ENCODE peak calls at places on chromosomes 6 and 20, in five cellular contexts. K is gastrocnemius medialis, T is kidney, C is cardiac muscle cell, J is tibial artery. W is an unnamed sample.
A peak's percentile ranks its signal among the peaks of the same experiment; 100 is the strongest.

GRCh38 chr6:130240232-130240631 is 17.5 kb upstream of the SAMD3 start:
- DNase-seq in K (no peak), J (no peak), C (peak; percentile 57), T (no peak), W (no peak)

GRCh38 chr20:20677186-20677585 is 35.3 kb downstream of the RALGAPA2 start:
- DNase-seq in C (peak; percentile 43), T (no peak), K (no peak), J (no peak), W (no peak)

GRCh38 chr20:3162080-3162611 is 2.5 kb upstream of the FASTKD5 start:
- DNase-seq in J (no peak), T (peak; percentile 87), K (no peak), C (no peak), W (no peak)

GRCh38 chr6:18412644-18413043 is 25.5 kb downstream of the RNF144B start:
- DNase-seq in J (no peak), C (no peak), T (no peak), K (no peak), W (no peak)

GRCh38 chr20:54110041-54110440 is 39.6 kb upstream of the BCAS1 start:
- DNase-seq in C (no peak), J (no peak), K (no peak), T (no peak), W (no peak)

GRCh38 chr20:49534314-49534713 is 33.6 kb downstream of the PTGIS start:
- DNase-seq in K (peak; percentile 47), T (no peak), C (peak; percentile 70), J (no peak), W (no peak)

GRCh38 chr20:2382833-2383232 is 2.1 kb downstream of the TGM6 start:
- DNase-seq in C (no peak), K (no peak), T (no peak), J (no peak), W (no peak)

GRCh38 chr6:137775720-137776119 is 91.3 kb upstream of the TNFAIP3 start:
- DNase-seq in T (no peak), C (peak; percentile 81), K (no peak), J (no peak), W (no peak)

GRCh38 chr6:37467718-37468117 is 32.0 kb downstream of the CCDC167 start:
- DNase-seq in C (no peak), K (no peak), T (no peak), J (no peak), W (no peak)

GRCh38 chr6:88807622-88808021 is 155.8 kb downstream of the RNGTT start:
- DNase-seq in C (no peak), T (no peak), J (no peak), K (no peak), W (no peak)

GRCh38 chr20:46699651-46700359 is 9.6 kb upstream of the SLC2A10 start:
- DNase-seq in K (no peak), J (no peak), T (no peak), C (peak; percentile 72), W (no peak)

GRCh38 chr6:69994251-69994650 is 127.9 kb downstream of the COL19A1 start:
- DNase-seq in K (no peak), J (no peak), T (no peak), C (no peak), W (no peak)

GRCh38 chr6:154872605-154873004 is 122.5 kb upstream of the TIAM2 start:
- DNase-seq in T (no peak), J (no peak), K (no peak), C (no peak), W (no peak)

GRCh38 chr20:41425180-41425884 is 58.7 kb upstream of the EMILIN3 start:
- DNase-seq in K (no peak), T (no peak), C (peak; percentile 54), J (no peak), W (no peak)

GRCh38 chr20:41424025-41424424 is 57.4 kb upstream of the EMILIN3 start:
- DNase-seq in K (no peak), J (no peak), T (no peak), C (no peak), W (no peak)

GRCh38 chr20:41426361-41426900 is 59.8 kb upstream of the EMILIN3 start:
- DNase-seq in J (no peak), T (no peak), K (no peak), C (no peak), W (no peak)

GRCh38 chr20:41423026-41423425 is 56.4 kb upstream of the EMILIN3 start:
- DNase-seq in J (no peak), C (peak; percentile 46), K (no peak), T (no peak), W (no peak)

GRCh38 chr20:41424546-41424945 is 57.9 kb upstream of the EMILIN3 start:
- DNase-seq in C (peak; percentile 14), J (no peak), K (no peak), T (no peak), W (no peak)
- H3K27ac ChIP-seq in C (no peak overlapping the region), J (no peak overlapping the region), K (no peak overlapping the region), T (no peak overlapping the region), W (no peak overlapping the region)

GRCh38 chr6:44674226-44675155 is 287.0 kb downstream of the CDC5L start:
- DNase-seq in J (no peak), T (no peak), C (no peak), K (no peak), W (no peak)

GRCh38 chr6:44676826-44677433 is 289.4 kb downstream of the CDC5L start:
- DNase-seq in J (no peak), C (peak; percentile 14), K (no peak), T (no peak), W (no peak)

GRCh38 chr6:44676246-44676790 is 288.8 kb downstream of the CDC5L start:
- DNase-seq in C (no peak), K (no peak), T (no peak), J (no peak), W (no peak)

GRCh38 chr6:44672838-44673237 is 285.3 kb downstream of the CDC5L start:
- DNase-seq in C (no peak), K (no peak), T (no peak), J (no peak), W (no peak)

DNA sequence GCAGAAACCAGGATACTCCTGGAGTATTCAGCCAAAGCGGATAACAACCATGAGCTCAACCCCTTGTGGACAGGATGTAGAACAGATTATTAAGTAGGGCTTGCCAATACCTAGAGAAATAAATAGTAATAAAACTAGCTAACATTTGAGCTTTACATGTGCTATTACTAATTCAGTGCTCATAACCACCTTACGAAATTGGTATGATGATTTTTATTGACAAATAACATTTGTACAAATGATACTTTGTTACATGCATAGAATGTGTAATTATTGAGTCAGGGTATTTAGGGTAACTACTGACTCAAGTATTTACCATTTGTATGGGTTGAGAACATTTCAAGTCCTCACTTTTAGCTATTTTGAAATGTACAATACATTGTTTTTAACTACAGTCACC is 287.9 kb downstream of the CDC5L start:
- DNase-seq in K (no peak), C (no peak), T (no peak), J (no peak), W (no peak)
- TF ChIP-seq CTCF in K (no peak), C (no peak), T (no peak), J (no peak), W (no peak)

GRCh38 chr6:161110380-161110779 is 118.8 kb downstream of the MAP3K4 start:
- DNase-seq in C (no peak), T (no peak), J (no peak), K (no peak), W (no peak)

GRCh38 chr6:161107779-161108380 is 116.3 kb downstream of the MAP3K4 start:
- DNase-seq in J (no peak), T (no peak), C (no peak), K (no peak), W (no peak)

GRCh38 chr6:161109366-161109765 is 117.8 kb downstream of the MAP3K4 start:
- DNase-seq in T (no peak), J (no peak), C (no peak), K (no peak), W (no peak)

GRCh38 chr6:161108886-161109285 is 117.3 kb downstream of the MAP3K4 start:
- DNase-seq in T (no peak), C (no peak), K (no peak), J (no peak), W (no peak)

DNA sequence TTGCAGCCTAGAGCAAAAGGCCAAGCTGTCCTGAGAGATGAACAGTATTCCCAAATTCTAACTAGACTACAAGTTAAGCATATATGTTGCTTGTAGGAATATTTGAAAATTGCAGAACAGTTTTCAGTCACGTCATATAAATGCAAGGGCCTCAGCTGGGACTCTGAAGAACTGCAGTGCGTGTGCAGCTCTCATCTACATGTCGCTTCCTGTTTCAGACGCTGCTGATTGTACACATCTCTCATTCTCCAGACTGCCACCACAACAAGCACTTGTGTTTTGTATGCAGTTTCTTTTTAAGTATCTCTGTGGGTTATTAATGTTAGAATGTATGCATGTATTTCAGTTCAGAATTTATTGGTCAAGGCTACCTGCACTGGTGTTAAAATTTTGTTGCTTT is 119.7 kb downstream of the MAP3K4 start:
- DNase-seq in T (no peak), C (no peak), K (no peak), J (no peak), W (no peak)
- H3K36me3 ChIP-seq in T (peaks cover 40% of the 10 kb centered on the region), C (peaks cover 84% of the 10 kb centered on the region), K (no peaks in the 10 kb centered on the region), J (peaks cover 98% of the 10 kb centered on the region), W (peaks cover 94% of the 10 kb centered on the region)

GRCh38 chr6:170040115-170040500 is 250.8 kb downstream of the DLL1 start:
- DNase-seq in C (no peak), T (peak; percentile 12), J (no peak), K (peak; percentile 3), W (peak; percentile 12)
- H3K27ac ChIP-seq in C (no peak overlapping the region), T (no peak overlapping the region), J (no peak overlapping the region), K (no peak overlapping the region), W (no peak overlapping the region)

DNA sequence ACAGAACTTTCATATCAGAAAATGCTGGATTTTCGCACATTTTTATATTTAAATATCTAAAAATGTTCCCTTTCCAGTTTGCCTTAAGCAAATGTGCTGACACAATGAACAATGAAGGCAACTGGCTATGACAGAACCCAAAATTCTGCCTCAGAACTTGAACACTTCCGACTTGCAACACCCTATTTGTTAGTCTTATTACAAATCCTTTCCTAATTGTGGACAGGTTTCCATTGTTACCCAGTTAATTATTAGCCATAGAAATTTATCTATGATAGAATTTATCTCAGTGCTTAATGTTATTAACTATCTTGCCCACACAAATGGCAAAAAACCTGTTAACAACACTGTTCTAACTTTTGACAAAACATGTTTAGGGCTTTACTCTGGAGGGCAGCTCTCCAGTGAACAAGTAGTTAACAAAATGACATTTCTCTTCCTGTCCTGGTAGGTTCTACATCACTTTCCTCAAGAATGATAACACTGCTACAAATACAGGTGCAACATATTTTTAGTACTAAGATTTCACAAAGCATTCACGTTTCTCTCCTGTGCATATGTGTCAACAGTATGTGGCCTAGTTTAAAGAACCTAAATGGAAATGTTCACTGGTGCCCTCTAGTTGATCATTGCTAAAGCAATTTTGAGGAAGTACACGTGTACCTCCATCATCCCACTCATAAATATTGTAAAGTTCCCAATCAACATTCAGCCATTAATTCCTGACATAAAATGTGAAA is 58.4 kb downstream of the HIVEP2 start:
- DNase-seq in T (no peak), C (peak; percentile 59), K (no peak), J (no peak), W (no peak)
- TF ChIP-seq CTCF in T (peak; percentile 23), C (peak; percentile 44), K (peak; percentile 37), J (peak; percentile 25), W (peak; percentile 27)

GRCh38 chr20:63672666-63673065 is 14.6 kb downstream of the RTEL1 start:
- DNase-seq in K (no peak), C (no peak), J (no peak), T (no peak), W (no peak)
- H3K36me3 ChIP-seq in K (no peaks in the 10 kb centered on the region), C (peaks cover 9% of the 10 kb centered on the region), J (peaks cover 57% of the 10 kb centered on the region), T (peaks cover 3% of the 10 kb centered on the region), W (peaks cover 4% of the 10 kb centered on the region)